ENCODE peak calls at places on chromosome 10, in five cellular contexts. One of them, this sample, is unnamed.

GRCh38 chr10:44352316-44353127 is 32.4 kb downstream of the CXCL12 start:
- DNase-seq in A549: no peak
- DNase-seq in K562: no peak
- DNase-seq in GM12878: no peak
- DNase-seq in IMR-90: peak
- DNase-seq in this sample: no peak

GRCh38 chr10:127889605-127890195 is 3.0 kb downstream of the CLRN3 start:
- DNase-seq in K562: no peak
- DNase-seq in A549: no peak
- DNase-seq in IMR-90: peak
- DNase-seq in GM12878: no peak
- DNase-seq in this sample: no peak

GRCh38 chr10:46104071-46104585 is 58.1 kb upstream of the MSMB start:
- DNase-seq in K562: no peak
- DNase-seq in GM12878: no peak
- DNase-seq in IMR-90: no peak
- DNase-seq in A549: no peak
- DNase-seq in this sample: no peak

GRCh38 chr10:114320249-114321116 is 81.4 kb downstream of the VWA2 start:
- DNase-seq in K562: no peak
- DNase-seq in GM12878: no peak
- DNase-seq in A549: peak
- DNase-seq in IMR-90: no peak
- DNase-seq in this sample: no peak

GRCh38 chr10:104325436-104326430 is 12.5 kb downstream of the ITPRIP start:
- DNase-seq in GM12878: no peak
- DNase-seq in IMR-90: no peak
- DNase-seq in K562: no peak
- DNase-seq in A549: no peak
- DNase-seq in this sample: no peak

GRCh38 chr10:12340371-12340770 is 9.0 kb upstream of the CAMK1D start:
- DNase-seq in IMR-90: no peak
- DNase-seq in A549: no peak
- DNase-seq in GM12878: no peak
- DNase-seq in K562: no peak
- DNase-seq in this sample: no peak

GRCh38 chr10:31490858-31491504 is 172.0 kb downstream of the ZEB1 start:
- DNase-seq in K562: no peak
- DNase-seq in A549: peak
- DNase-seq in IMR-90: peak
- DNase-seq in GM12878: peak
- DNase-seq in this sample: no peak

GRCh38 chr10:51074238-51075028 is at the start of gene PRKG1:
- DNase-seq in A549: peak
- DNase-seq in IMR-90: peak
- DNase-seq in GM12878: no peak
- DNase-seq in K562: no peak
- DNase-seq in this sample: peak

GRCh38 chr10:123948030-123948823 is 56.6 kb upstream of the CPXM2 start:
- DNase-seq in IMR-90: no peak
- DNase-seq in GM12878: no peak
- DNase-seq in A549: no peak
- DNase-seq in K562: no peak
- DNase-seq in this sample: no peak

GRCh38 chr10:17684537-17684936 is 40.6 kb downstream of the STAM start:
- DNase-seq in GM12878: no peak
- DNase-seq in IMR-90: no peak
- DNase-seq in A549: no peak
- DNase-seq in K562: no peak
- DNase-seq in this sample: no peak

GRCh38 chr10:95524358-95525032 is 36.7 kb downstream of the SORBS1 start:
- DNase-seq in K562: no peak
- DNase-seq in GM12878: no peak
- DNase-seq in IMR-90: no peak
- DNase-seq in A549: no peak
- DNase-seq in this sample: no peak

GRCh38 chr10:130188195-130189175 is 52.3 kb downstream of the GLRX3 start:
- DNase-seq in K562: no peak
- DNase-seq in IMR-90: no peak
- DNase-seq in GM12878: no peak
- DNase-seq in A549: no peak
- DNase-seq in this sample: no peak

GRCh38 chr10:15539262-15539661 is 168.2 kb upstream of the FAM171A1 start:
- DNase-seq in K562: no peak
- DNase-seq in A549: no peak
- DNase-seq in GM12878: no peak
- DNase-seq in IMR-90: no peak
- DNase-seq in this sample: no peak

GRCh38 chr10:103791291-103791690 is 64.1 kb downstream of the SH3PXD2A start:
- DNase-seq in GM12878: no peak
- DNase-seq in A549: no peak
- DNase-seq in IMR-90: no peak
- DNase-seq in K562: no peak
- DNase-seq in this sample: no peak

GRCh38 chr10:104638861-104639594 is 2.1 kb upstream of the SORCS3 start:
- DNase-seq in IMR-90: no peak
- DNase-seq in GM12878: no peak
- DNase-seq in K562: peak
- DNase-seq in A549: peak
- DNase-seq in this sample: peak

GRCh38 chr10:71964669-71965515 is 697 bp downstream of the CHST3 start:
- DNase-seq in IMR-90: peak
- DNase-seq in GM12878: no peak
- DNase-seq in K562: no peak
- DNase-seq in A549: peak
- DNase-seq in this sample: peak

GRCh38 chr10:76176166-76176550 is 744.7 kb downstream of the LRMDA start:
- DNase-seq in IMR-90: no peak
- DNase-seq in A549: no peak
- DNase-seq in K562: no peak
- DNase-seq in GM12878: no peak
- DNase-seq in this sample: no peak

GRCh38 chr10:30111340-30111980 is 52.1 kb upstream of the JCAD start:
- DNase-seq in A549: peak
- DNase-seq in IMR-90: peak
- DNase-seq in GM12878: no peak
- DNase-seq in K562: no peak
- DNase-seq in this sample: no peak
- TF ChIP-seq RCOR1 in A549: no peak
- TF ChIP-seq RCOR1 in IMR-90: no peak
- TF ChIP-seq RCOR1 in GM12878: no peak
- TF ChIP-seq RCOR1 in K562: no peak
- TF ChIP-seq RCOR1 in this sample: no peak

DNA sequence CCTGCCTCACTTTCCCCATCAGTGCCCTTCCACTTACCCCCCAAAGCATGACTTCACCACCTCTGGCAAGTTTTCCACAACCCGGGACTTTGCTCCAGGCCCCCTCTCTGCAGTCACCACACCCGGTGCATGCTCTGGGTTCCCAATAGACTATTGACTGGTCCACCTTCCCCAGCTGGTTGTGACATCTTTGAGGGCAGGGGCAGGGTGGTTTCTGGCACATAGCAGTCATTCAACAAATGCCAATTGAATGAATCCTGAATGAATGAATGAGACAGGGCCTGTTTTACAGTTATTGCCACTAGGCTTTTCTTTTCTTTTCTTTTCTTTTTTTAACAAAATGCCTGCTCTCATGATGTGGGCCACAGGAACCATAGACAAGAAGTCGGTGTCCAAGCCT is 28.8 kb upstream of the DOCK1 start:
- DNase-seq in IMR-90: no peak
- DNase-seq in K562: no peak
- DNase-seq in GM12878: no peak
- DNase-seq in A549: no peak
- DNase-seq in this sample: no peak
- TF ChIP-seq RCOR1 in IMR-90: no peak
- TF ChIP-seq RCOR1 in K562: no peak
- TF ChIP-seq RCOR1 in GM12878: no peak
- TF ChIP-seq RCOR1 in A549: no peak
- TF ChIP-seq RCOR1 in this sample: no peak

GRCh38 chr10:91391915-91392314 is 18.2 kb upstream of the HECTD2 start:
- DNase-seq in K562: no peak
- DNase-seq in IMR-90: no peak
- DNase-seq in A549: no peak
- DNase-seq in GM12878: no peak
- DNase-seq in this sample: no peak
- TF ChIP-seq RCOR1 in K562: no peak
- TF ChIP-seq RCOR1 in IMR-90: no peak
- TF ChIP-seq RCOR1 in A549: no peak
- TF ChIP-seq RCOR1 in GM12878: no peak
- TF ChIP-seq RCOR1 in this sample: no peak

GRCh38 chr10:102150970-102151773 is 1.0 kb upstream of the NOLC1 start:
- DNase-seq in GM12878: no peak
- DNase-seq in K562: no peak
- DNase-seq in IMR-90: peak
- DNase-seq in A549: peak
- DNase-seq in this sample: no peak
- TF ChIP-seq RCOR1 in GM12878: no peak
- TF ChIP-seq RCOR1 in K562: no peak
- TF ChIP-seq RCOR1 in IMR-90: no peak
- TF ChIP-seq RCOR1 in A549: no peak
- TF ChIP-seq RCOR1 in this sample: no peak

GRCh38 chr10:43200538-43201390 is 62.5 kb downstream of the CSGALNACT2 start:
- DNase-seq in IMR-90: no peak
- DNase-seq in GM12878: no peak
- DNase-seq in K562: no peak
- DNase-seq in A549: no peak
- DNase-seq in this sample: peak
- TF ChIP-seq RCOR1 in IMR-90: no peak
- TF ChIP-seq RCOR1 in GM12878: no peak
- TF ChIP-seq RCOR1 in K562: no peak
- TF ChIP-seq RCOR1 in A549: no peak
- TF ChIP-seq RCOR1 in this sample: no peak